ENCODE peak calls at places on chromosomes 6 and 20, in seven cellular contexts. U, T, J, O, Q, Z and X are unnamed samples.

GRCh38 chr6:36094238-36094637 is 36.1 kb upstream of the MAPK13 start:
- DNase-seq in T (no peak), J (no peak), Q (no peak), U (no peak), O (no peak), Z (no peak), X (no peak)

GRCh38 chr6:89655122-89655521 is 16.6 kb upstream of the LYRM2 start:
- DNase-seq in O (no peak), T (no peak), J (no peak), U (no peak), Z (no peak), Q (no peak), X (no peak)

GRCh38 chr6:149501201-149501600 is 16.4 kb upstream of the ZC3H12D start:
- DNase-seq in Z (no peak), U (no peak), T (no peak), J (no peak), Q (no peak), O (no peak), X (no peak)

GRCh38 chr6:88134575-88134974 is 31.6 kb downstream of the CNR1 start:
- DNase-seq in U (no peak), J (no peak), Z (no peak), O (no peak), T (no peak), Q (no peak), X (no peak)

GRCh38 chr20:38057351-38057972 is 23.9 kb downstream of the RPRD1B start:
- DNase-seq in Z (peak), J (peak), U (peak), Q (peak), T (peak), O (no peak), X (peak)

GRCh38 chr20:48783533-48784272 is 44.1 kb downstream of the PREX1 start:
- DNase-seq in Z (no peak), J (no peak), Q (no peak), U (peak), T (peak), O (no peak), X (no peak)

GRCh38 chr6:133778414-133778813 is 110.5 kb upstream of the TCF21 start:
- DNase-seq in U (no peak), Q (peak), O (peak), J (no peak), T (no peak), Z (no peak), X (no peak)

GRCh38 chr20:50664248-50664647 is 27.1 kb downstream of the RIPOR3 start:
- DNase-seq in Q (peak), U (no peak), O (no peak), T (no peak), Z (no peak), J (peak), X (no peak)

GRCh38 chr6:145815351-145815772 is 767 bp upstream of the FBXO30 start:
- DNase-seq in U (no peak), T (no peak), Z (no peak), O (no peak), J (peak), Q (peak), X (no peak)

GRCh38 chr6:53686541-53686940 is 21.0 kb upstream of the KLHL31 start:
- DNase-seq in T (no peak), J (no peak), U (no peak), O (no peak), Z (no peak), Q (peak), X (no peak)

GRCh38 chr6:15916581-15916980 is 212.3 kb upstream of the MYLIP start:
- DNase-seq in O (no peak), U (no peak), J (no peak), Q (no peak), Z (no peak), T (no peak), X (no peak)

GRCh38 chr6:144266091-144266649 is 19.0 kb upstream of the UTRN start:
- DNase-seq in O (peak), T (no peak), U (no peak), Z (no peak), J (peak), Q (peak), X (no peak)

GRCh38 chr20:47102629-47103028 is 208.0 kb downstream of the EYA2 start:
- DNase-seq in T (no peak), Q (peak), J (no peak), Z (no peak), U (no peak), O (no peak), X (no peak)

GRCh38 chr6:49980898-49981297 is 11.5 kb upstream of the DEFB113 start:
- DNase-seq in Z (no peak), U (no peak), J (no peak), O (no peak), Q (no peak), T (no peak), X (no peak)

GRCh38 chr6:163327165-163327880 is 87.2 kb upstream of the QKI start:
- DNase-seq in U (no peak), Q (no peak), Z (no peak), J (no peak), T (no peak), O (no peak), X (no peak)

GRCh38 chr6:30450548-30450907 is 38.8 kb upstream of the HLA-E start:
- DNase-seq in J (no peak), Q (no peak), U (no peak), O (no peak), T (no peak), Z (no peak), X (no peak)
- H3K4me3 ChIP-seq in J (peak), Q (no peak), U (peak), O (peak), T (peak), Z (peak), X (peak)

GRCh38 chr6:10400330-10400729 is 14.5 kb downstream of the TFAP2A start:
- DNase-seq in U (no peak), J (no peak), O (no peak), Z (no peak), T (no peak), Q (no peak), X (no peak)

GRCh38 chr6:10397756-10398438 is 17.0 kb downstream of the TFAP2A start:
- DNase-seq in O (no peak), J (no peak), U (no peak), Q (no peak), Z (no peak), T (no peak), X (no peak)

GRCh38 chr6:10399451-10399850 is 15.4 kb downstream of the TFAP2A start:
- DNase-seq in O (no peak), Q (no peak), U (no peak), T (no peak), Z (no peak), J (no peak), X (no peak)

GRCh38 chr6:10396775-10397174 is 18.1 kb downstream of the TFAP2A start:
- DNase-seq in T (no peak), Z (no peak), U (no peak), J (no peak), O (no peak), Q (no peak), X (no peak)

GRCh38 chr6:10398439-10399218 is 16.2 kb downstream of the TFAP2A start:
- DNase-seq in O (no peak), Q (no peak), T (no peak), Z (no peak), U (no peak), J (no peak), X (no peak)
- H3K4me3 ChIP-seq in O (no peak), Q (no peak), T (no peak), Z (no peak), U (no peak), J (no peak), X (no peak)

DNA sequence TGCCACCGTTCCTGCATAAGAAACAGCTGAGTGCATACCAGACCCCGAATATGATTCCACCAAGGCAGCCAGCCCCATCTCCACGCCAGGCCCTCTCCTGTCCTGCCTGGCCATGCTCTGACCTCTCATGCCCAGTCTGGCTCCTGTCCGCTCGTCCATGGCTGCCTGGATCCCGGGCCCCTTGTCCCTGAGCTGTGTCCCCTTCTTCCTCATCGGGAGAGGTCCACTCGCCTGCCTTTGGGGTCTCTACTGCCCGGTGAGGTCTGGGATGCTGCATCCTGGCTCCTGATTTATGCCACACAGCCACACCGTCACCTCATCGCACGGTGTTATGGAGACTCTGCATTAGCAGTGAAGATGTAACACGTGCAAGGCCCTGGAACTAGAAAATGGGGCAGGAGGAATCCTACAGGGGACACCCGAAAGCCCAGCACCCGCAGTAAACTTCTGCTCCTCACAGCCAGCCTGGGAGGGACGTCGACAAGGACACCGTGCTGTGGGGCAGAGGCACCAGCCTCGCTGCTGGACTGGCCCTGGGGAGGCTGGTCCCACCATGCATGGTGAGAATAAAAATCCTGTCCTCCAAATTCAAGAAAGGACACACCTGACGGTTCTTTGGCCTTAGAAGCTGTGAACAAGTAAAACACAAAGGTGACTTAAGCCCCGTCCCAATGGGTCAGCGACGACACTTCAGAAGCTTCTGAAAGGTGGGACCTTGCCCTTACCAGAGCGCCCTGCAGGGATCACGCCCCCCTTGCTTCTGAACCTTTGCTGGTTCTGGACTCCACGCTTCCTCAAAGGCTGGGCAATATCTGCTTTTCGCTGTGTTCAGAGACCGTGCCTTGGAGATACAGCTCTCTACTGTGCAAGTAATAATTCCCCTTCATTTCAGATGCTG is 103.0 kb downstream of the DLL1 start:
- DNase-seq in U (no peak), O (no peak), Q (no peak), J (no peak), Z (no peak), T (no peak), X (no peak)
- H3K4me3 ChIP-seq in U (no peak), O (no peak), Q (no peak), J (no peak), Z (no peak), T (no peak), X (no peak)

GRCh38 chr20:53931597-53931996 is 138.8 kb downstream of the BCAS1 start:
- DNase-seq in T (no peak), J (no peak), Q (no peak), Z (no peak), O (no peak), U (no peak), X (no peak)
- H3K4me3 ChIP-seq in T (no peak), J (no peak), Q (no peak), Z (no peak), O (no peak), U (no peak), X (no peak)

GRCh38 chr20:16574656-16575355 is 1.6 kb upstream of the KIF16B start:
- DNase-seq in J (peak), Q (peak), T (peak), O (no peak), U (peak), Z (peak), X (peak)

GRCh38 chr20:16573011-16573965 is at the start of gene KIF16B:
- DNase-seq in O (no peak), Q (peak), T (peak), U (peak), J (peak), Z (peak), X (peak)

GRCh38 chr20:16576219-16576618 is 3.0 kb upstream of the KIF16B start:
- DNase-seq in U (no peak), O (no peak), Z (no peak), Q (no peak), J (no peak), T (no peak), X (no peak)

GRCh38 chr20:16571333-16571732 is 1.9 kb downstream of the KIF16B start:
- DNase-seq in T (no peak), U (no peak), Z (no peak), Q (no peak), O (no peak), J (no peak), X (no peak)

DNA sequence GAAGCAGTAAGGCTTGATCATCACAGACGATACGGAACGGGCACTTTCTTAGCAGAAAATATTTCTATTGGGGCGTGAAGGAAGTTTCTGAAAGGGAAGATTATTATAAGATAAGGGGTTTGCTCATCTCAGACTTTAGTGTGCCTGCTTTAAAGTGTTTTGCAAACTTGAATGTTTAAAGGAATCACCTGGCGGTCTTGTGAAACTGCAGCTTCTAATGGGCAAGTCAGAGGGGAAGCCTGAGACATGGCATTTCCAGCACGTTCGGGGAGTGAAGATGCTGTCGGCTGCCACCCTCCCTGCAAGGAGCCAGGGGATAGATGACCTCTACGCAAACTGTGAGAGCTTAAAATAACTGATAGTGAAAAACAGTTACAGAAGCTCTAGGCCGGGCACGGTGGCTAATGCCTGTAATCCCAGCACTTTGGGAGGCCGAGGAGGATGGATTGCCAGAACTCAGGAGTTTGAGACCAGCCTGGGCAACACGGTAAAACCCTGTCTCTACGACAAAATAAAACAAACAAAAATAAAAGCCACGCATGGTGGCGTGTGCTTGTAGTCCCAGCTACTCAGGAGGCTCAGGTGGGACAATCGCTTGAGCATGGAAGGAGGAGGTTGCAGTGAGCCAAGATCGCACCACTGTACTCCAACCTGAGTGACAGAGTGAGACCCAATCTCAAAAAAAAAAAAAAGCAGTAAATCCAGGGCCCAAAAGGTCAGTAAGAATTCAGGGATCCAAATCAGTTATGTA is 2.3 kb upstream of the KIF16B start:
- DNase-seq in Z (no peak), Q (no peak), T (no peak), U (no peak), J (no peak), O (no peak), X (no peak)
- H3K4me3 ChIP-seq in Z (peak), Q (peak), T (peak), U (peak), J (peak), O (peak), X (peak)

GRCh38 chr20:20010639-20011500 is 6.3 kb upstream of the NAA20 start:
- DNase-seq in J (no peak), U (no peak), Q (no peak), Z (no peak), O (peak), T (no peak), X (no peak)
- H3K4me3 ChIP-seq in J (peak), U (no peak), Q (no peak), Z (no peak), O (peak), T (no peak), X (no peak)